ENCODE peak calls at places on chromosomes 7 and 10, in eight cellular contexts. Y is ovary, H is neural progenitor cell, O is astrocyte, E is upper lobe of right lung, K is A549, W is hepatocyte, J is heart left ventricle. D is an unnamed sample.

GRCh38 chr7:1555813-1556540 is at the start of gene TMEM184A:
- DNase-seq in J (peak), H (peak), W (peak), K (peak), O (no peak), Y (no peak), E (peak), D (no peak)

GRCh38 chr10:116765549-116766162 is 23.3 kb upstream of the HSPA12A start:
- DNase-seq in Y (no peak), J (no peak), O (no peak), E (peak), K (no peak), W (no peak), H (no peak), D (peak)

GRCh38 chr7:16063691-16064090 is 357.6 kb downstream of the CRPPA start:
- DNase-seq in H (no peak), Y (no peak), W (no peak), K (no peak), E (no peak), J (no peak), O (no peak), D (peak)

GRCh38 chr7:29971566-29972314 is 17.9 kb downstream of the SCRN1 start:
- DNase-seq in E (no peak), O (no peak), Y (no peak), K (no peak), H (no peak), J (no peak), W (no peak), D (no peak)

GRCh38 chr10:120945801-120946302 is 94.7 kb downstream of the WDR11 start:
- DNase-seq in H (no peak), J (no peak), E (no peak), O (peak), K (peak), Y (no peak), W (no peak), D (no peak)

GRCh38 chr7:105656922-105657521 is 75.7 kb upstream of the EFCAB10 start:
- DNase-seq in E (no peak), H (peak), J (no peak), Y (no peak), K (peak), W (no peak), O (no peak), D (peak)

GRCh38 chr10:75261813-75262725 is 26.3 kb upstream of the COMTD1 start:
- DNase-seq in W (peak), Y (no peak), H (no peak), O (no peak), E (no peak), K (no peak), J (no peak), D (peak)

GRCh38 chr7:1694551-1694950 is 24.5 kb downstream of the ELFN1 start:
- DNase-seq in W (no peak), K (no peak), J (no peak), Y (peak), H (no peak), O (no peak), E (peak), D (no peak)

GRCh38 chr10:124705021-124705740 is 39.0 kb downstream of the FAM53B start:
- DNase-seq in W (no peak), H (no peak), K (no peak), E (no peak), J (no peak), Y (no peak), O (no peak), D (peak)

GRCh38 chr7:142323706-142324105 is 65.8 kb upstream of the PRSS58 start:
- DNase-seq in J (no peak), O (no peak), Y (no peak), K (peak), E (no peak), H (peak), W (peak), D (peak)

GRCh38 chr10:132610071-132610701 is 72.6 kb downstream of the INPP5A start:
- DNase-seq in W (no peak), K (no peak), J (peak), H (no peak), O (no peak), E (peak), Y (peak), D (no peak)

GRCh38 chr10:117989962-117990361 is 56.8 kb downstream of the RAB11FIP2 start:
- DNase-seq in J (no peak), E (no peak), H (no peak), K (no peak), O (no peak), Y (no peak), W (no peak), D (no peak)

GRCh38 chr7:34225193-34225592 is 319.9 kb downstream of the BMPER start:
- DNase-seq in Y (no peak), K (no peak), O (no peak), E (no peak), W (no peak), J (no peak), H (no peak), D (no peak)

GRCh38 chr10:11180228-11180627 is 162.6 kb downstream of the CELF2 start:
- DNase-seq in E (peak), K (no peak), H (no peak), Y (no peak), W (no peak), O (no peak), J (no peak), D (no peak)

GRCh38 chr7:116525298-116525912 is 569 bp downstream of the CAV1 start:
- DNase-seq in Y (peak), K (peak), H (peak), E (peak), W (peak), J (peak), O (no peak), D (no peak)

GRCh38 chr7:81462672-81463071 is 307.2 kb downstream of the HGF start:
- DNase-seq in Y (no peak), W (no peak), E (no peak), H (no peak), K (peak), J (no peak), O (peak), D (peak)

GRCh38 chr7:2512713-2513112 is 6.9 kb upstream of the LFNG start:
- DNase-seq in J (no peak), H (no peak), E (no peak), Y (no peak), O (no peak), W (no peak), K (no peak), D (no peak)

GRCh38 chr10:6819301-6819700 is 239.2 kb upstream of the PRKCQ start:
- DNase-seq in O (no peak), K (no peak), H (no peak), W (no peak), Y (no peak), E (no peak), J (no peak), D (no peak)

GRCh38 chr10:74039561-74040145 is 41.7 kb downstream of the VCL start:
- DNase-seq in E (no peak), W (no peak), Y (no peak), J (no peak), K (no peak), H (no peak), O (peak), D (peak)

GRCh38 chr10:12181065-12181775 is 14.5 kb downstream of the NUDT5 start:
- DNase-seq in W (no peak), Y (no peak), J (peak), O (peak), K (no peak), E (peak), H (no peak), D (peak)

GRCh38 chr10:33314788-33315561 is 19.5 kb downstream of the NRP1 start:
- DNase-seq in O (peak), W (no peak), J (no peak), Y (no peak), E (no peak), H (no peak), K (no peak), D (peak)

GRCh38 chr10:19833508-19833824 is 17.2 kb downstream of the PLXDC2 start:
- DNase-seq in H (no peak), E (no peak), O (no peak), W (no peak), J (no peak), K (no peak), Y (no peak), D (no peak)

GRCh38 chr10:112811741-112812551 is 138.1 kb upstream of the TCF7L2 start:
- DNase-seq in Y (peak), W (peak), J (no peak), E (peak), O (peak), K (peak), H (peak), D (peak)

GRCh38 chr10:101749511-101750016 is 26.4 kb downstream of the FGF8 start:
- DNase-seq in K (no peak), Y (no peak), H (peak), W (no peak), O (no peak), J (no peak), E (no peak), D (no peak)

GRCh38 chr7:92608380-92609322 is 18.5 kb upstream of the FAM133B start:
- DNase-seq in Y (peak), K (no peak), E (peak), O (no peak), J (no peak), H (peak), W (peak), D (no peak)

GRCh38 chr10:47248436-47249090 is 51.4 kb upstream of the GDF10 start:
- DNase-seq in H (no peak), E (no peak), J (no peak), W (no peak), O (no peak), K (no peak), Y (no peak), D (no peak)

GRCh38 chr10:73648975-73649829 is 6.6 kb downstream of the SYNPO2L start:
- DNase-seq in Y (no peak), W (peak), K (no peak), E (no peak), H (no peak), O (peak), J (no peak), D (no peak)

DNA sequence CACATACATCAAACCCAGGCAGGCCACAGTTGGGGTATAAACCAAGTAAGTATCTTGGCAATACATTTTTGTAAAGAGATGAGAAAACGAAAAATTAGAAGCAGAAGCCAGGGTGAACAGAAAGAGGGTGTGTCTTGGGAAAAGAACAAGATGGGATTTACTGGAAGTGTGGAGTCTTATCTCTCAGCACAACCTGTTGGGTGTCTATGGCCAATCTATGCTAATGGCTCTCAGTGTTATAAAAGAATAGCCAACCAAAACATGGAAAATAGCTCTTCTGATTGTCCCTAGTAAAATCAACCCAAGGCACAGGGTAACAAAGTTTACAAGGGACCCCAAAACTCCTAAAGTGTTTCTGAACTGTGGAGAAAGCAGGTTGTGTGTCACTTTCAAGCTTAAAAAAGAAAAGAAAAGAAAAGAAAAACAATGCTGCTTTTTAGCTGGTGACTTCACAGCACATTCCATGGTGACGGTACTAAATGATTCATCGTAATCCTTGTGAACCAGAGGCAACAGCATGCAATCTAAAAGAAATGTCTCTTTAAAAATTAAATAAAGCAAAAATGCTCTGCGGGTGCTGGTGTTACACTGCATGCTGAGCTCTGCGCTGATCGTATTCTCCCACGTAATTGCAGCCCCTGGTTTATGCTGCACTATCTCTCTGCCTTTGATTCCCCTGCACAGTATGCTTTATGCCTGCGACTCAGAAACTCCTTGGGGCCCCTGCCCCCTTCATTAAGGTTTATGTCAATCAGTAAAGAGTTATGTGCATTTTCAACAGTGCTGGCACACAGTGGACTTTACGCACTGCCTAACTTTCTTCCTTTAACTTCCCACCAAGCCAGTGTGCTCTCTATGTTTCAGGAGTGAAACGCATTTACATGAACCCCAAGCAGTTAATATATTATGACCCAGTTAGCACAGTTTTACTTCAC is 100.7 kb downstream of the C10orf90 start:
- DNase-seq in O (peak), E (no peak), J (no peak), Y (no peak), W (peak), K (peak), H (no peak), D (peak)
- TF ChIP-seq CTCF in O (no peak), E (no peak), J (no peak), Y (no peak), W (no peak), K (no peak), H (no peak), D (no peak)

DNA sequence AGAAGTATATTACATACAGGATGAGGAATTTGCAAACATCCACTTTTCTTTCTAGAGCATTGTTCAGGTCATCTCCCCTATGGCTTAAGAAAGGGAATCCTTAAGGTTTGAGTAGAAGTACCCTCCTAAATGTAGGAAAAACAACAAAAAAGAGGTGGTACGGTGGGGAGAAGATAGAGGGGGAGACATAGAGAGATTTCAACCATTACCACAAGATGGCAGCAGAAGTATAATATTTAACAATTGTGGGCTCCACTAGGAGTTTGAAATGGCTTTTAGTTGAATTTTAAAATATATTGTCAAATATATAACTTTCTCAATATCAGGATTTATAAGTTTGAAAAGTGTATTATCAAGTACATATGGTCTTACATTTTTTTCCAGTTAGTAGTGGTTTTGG is 72.7 kb upstream of the PRKG1 start:
- DNase-seq in K (no peak), E (no peak), W (peak), Y (no peak), O (no peak), H (peak), J (no peak), D (peak)
- H3K4me3 ChIP-seq in K (no peak), E (no peak), W (no peak), Y (no peak), O (no peak), H (no peak), J (no peak), D (no peak)

GRCh38 chr7:38889872-38890432 is 19.0 kb downstream of the VPS41 start:
- DNase-seq in K (no peak), E (no peak), Y (no peak), J (no peak), W (no peak), O (no peak), H (no peak), D (no peak)
- TF ChIP-seq CTCF in K (no peak), E (no peak), Y (no peak), J (no peak), W (peak), O (no peak), H (peak), D (no peak)

GRCh38 chr7:6675807-6676405 is 30.8 kb downstream of the ZNF12 start:
- DNase-seq in H (no peak), J (no peak), K (no peak), W (no peak), E (no peak), Y (no peak), O (no peak), D (no peak)
- H3K4me3 ChIP-seq in H (no peak), J (no peak), K (no peak), W (no peak), E (no peak), Y (no peak), O (no peak), D (no peak)

DNA sequence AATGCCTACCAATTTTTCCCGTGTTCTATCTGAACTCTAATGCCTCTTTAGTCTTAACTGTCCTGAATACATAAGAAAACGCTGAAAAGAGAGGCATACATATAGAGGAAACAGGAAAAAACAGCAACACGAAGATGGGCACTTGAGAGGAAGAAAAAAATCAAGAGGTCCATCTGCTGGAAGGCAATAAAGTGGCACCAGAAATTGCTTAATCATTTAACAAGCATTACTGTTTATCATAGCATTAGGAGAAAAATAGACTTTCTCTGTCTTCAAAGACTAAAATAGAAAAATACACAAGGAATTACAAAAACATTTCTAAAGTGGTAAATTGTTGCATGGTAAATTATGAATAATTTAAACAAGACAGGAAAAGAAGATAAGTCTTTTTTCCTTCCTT is 35.0 kb downstream of the NSUN6 start:
- DNase-seq in Y (no peak), W (no peak), E (no peak), K (peak), O (no peak), J (no peak), H (no peak), D (peak)
- TF ChIP-seq CTCF in Y (no peak), W (peak), E (no peak), K (peak), O (no peak), J (no peak), H (no peak), D (peak)

GRCh38 chr10:71735709-71736569 is 16.4 kb upstream of the C10orf105 start:
- DNase-seq in E (no peak), Y (no peak), H (no peak), W (no peak), K (no peak), J (peak), O (no peak), D (no peak)
- H3K4me3 ChIP-seq in E (no peak), Y (no peak), H (no peak), W (no peak), K (no peak), J (no peak), O (no peak), D (no peak)

GRCh38 chr7:46653848-46654247 is 732.8 kb upstream of the IGFBP3 start:
- DNase-seq in J (no peak), O (no peak), W (no peak), H (no peak), Y (no peak), K (no peak), E (no peak), D (no peak)
- TF ChIP-seq CTCF in J (no peak), O (no peak), W (no peak), H (no peak), Y (no peak), K (no peak), E (no peak), D (no peak)

DNA sequence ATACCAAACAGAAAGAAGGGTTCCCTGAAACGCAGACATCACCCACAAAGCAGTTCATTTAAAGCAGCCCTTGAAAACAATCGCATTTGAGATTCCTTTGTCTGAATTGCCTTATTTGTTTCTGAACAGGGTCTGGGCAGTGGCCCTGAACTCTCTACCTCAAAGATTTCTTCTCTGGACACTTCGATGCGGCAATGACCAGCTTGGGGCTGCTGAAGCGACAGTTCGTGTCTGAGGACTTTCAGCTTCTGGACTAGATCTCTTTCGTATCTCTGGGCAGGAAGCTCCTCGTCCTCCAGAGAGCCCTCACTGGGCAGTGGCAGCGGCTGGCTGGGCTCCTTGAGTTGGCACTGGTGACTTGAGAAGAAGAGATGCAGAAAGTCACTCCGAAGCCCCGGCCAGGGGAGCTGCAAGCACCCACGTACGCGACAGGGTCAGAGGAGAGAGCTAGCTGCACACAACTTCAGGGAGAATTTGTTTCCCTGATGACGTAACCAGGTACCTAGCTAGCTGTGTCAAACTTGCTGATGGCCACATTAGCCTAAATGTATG is 96.3 kb downstream of the SMURF1 start:
- DNase-seq in H (no peak), E (no peak), J (no peak), W (no peak), O (no peak), K (no peak), Y (no peak), D (no peak)
- H3K4me3 ChIP-seq in H (no peak), E (no peak), J (no peak), W (no peak), O (no peak), K (no peak), Y (no peak), D (no peak)

GRCh38 chr7:20778063-20778721 is 8.5 kb downstream of the SP8 start:
- DNase-seq in K (peak), Y (no peak), J (no peak), W (peak), H (peak), O (no peak), E (peak), D (peak)
- TF ChIP-seq CTCF in K (peak), Y (no peak), J (peak), W (peak), H (peak), O (peak), E (peak), D (peak)

D was measured in choroid plexus epithelial cell.